ENCODE peak calls at places on chromosomes 11 and 22, in eight cellular contexts. F, T, L, Y, N, Q, E and S are unnamed samples.

GRCh38 chr11:117011541-117011908 is 86.7 kb downstream of the SIK3 start:
- DNase-seq in Q (no peak), N (no peak), F (no peak), Y (no peak), L (no peak), T (no peak), E (no peak), S (no peak)

GRCh38 chr22:22058649-22059475 is 76.3 kb upstream of the TOP3B start:
- DNase-seq in Q (no peak), E (no peak), T (no peak), N (no peak), L (no peak), Y (no peak), F (no peak), S (no peak)

GRCh38 chr11:19849107-19849789 is 136.6 kb downstream of the NAV2 start:
- DNase-seq in E (no peak), L (no peak), T (no peak), Y (no peak), F (no peak), Q (no peak), N (no peak), S (no peak)

GRCh38 chr22:31776231-31776630 is 22.4 kb downstream of the DEPDC5 start:
- DNase-seq in L (no peak), Q (no peak), T (no peak), Y (no peak), E (no peak), N (no peak), F (no peak), S (no peak)

GRCh38 chr11:91997178-91997577 is 227.4 kb upstream of the FAT3 start:
- DNase-seq in Q (no peak), E (no peak), L (no peak), F (no peak), N (no peak), T (no peak), Y (no peak), S (no peak)

GRCh38 chr11:118001494-118001971 is 15.3 kb downstream of the IL10RA start:
- DNase-seq in L (no peak), F (no peak), Q (no peak), T (peak; percentile 7), E (no peak), N (no peak), Y (no peak), S (no peak)

GRCh38 chr11:112525270-112525669 is 264.6 kb upstream of the PLET1 start:
- DNase-seq in T (no peak), Y (no peak), E (no peak), Q (peak; percentile 70), L (peak; percentile 73), F (no peak), N (peak; percentile 35), S (peak; percentile 45)

GRCh38 chr11:65298655-65299179 is 15.9 kb upstream of the CDC42EP2 start:
- DNase-seq in Q (peak; percentile 80), L (peak; percentile 86), Y (no peak), T (peak; percentile 90), E (no peak), F (no peak), N (no peak), S (no peak)

GRCh38 chr11:104337273-104337672 is 173.3 kb upstream of the PDGFD start:
- DNase-seq in T (no peak), L (no peak), N (peak; percentile 6), Y (no peak), E (no peak), Q (no peak), F (no peak), S (no peak)

GRCh38 chr11:69429716-69430491 is 51.6 kb upstream of the LINC01488 start:
- DNase-seq in F (peak; percentile 51), Q (no peak), E (no peak), T (no peak), N (no peak), L (no peak), Y (no peak), S (no peak)

GRCh38 chr11:33634291-33634834 is 66.3 kb downstream of the C11orf91 start:
- DNase-seq in T (no peak), Y (no peak), F (no peak), L (no peak), Q (no peak), N (peak; percentile 95), E (no peak), S (no peak)

GRCh38 chr11:44515085-44515484 is 50.4 kb upstream of the CD82 start:
- DNase-seq in Y (no peak), Q (no peak), T (no peak), F (no peak), E (no peak), N (no peak), L (no peak), S (no peak)

GRCh38 chr11:128894685-128895084 is 3.5 kb downstream of the KCNJ5 start:
- DNase-seq in N (no peak), Q (no peak), L (no peak), Y (no peak), E (no peak), F (peak; percentile 83), T (no peak), S (peak; percentile 74)
- H3K27ac ChIP-seq in N (no peak overlapping the region), Q (no peak overlapping the region), L (peak overlapping the region; percentile 74), Y (no peak overlapping the region), E (no peak overlapping the region), F (no peak overlapping the region), T (no peak overlapping the region), S (no peak overlapping the region)

DNA sequence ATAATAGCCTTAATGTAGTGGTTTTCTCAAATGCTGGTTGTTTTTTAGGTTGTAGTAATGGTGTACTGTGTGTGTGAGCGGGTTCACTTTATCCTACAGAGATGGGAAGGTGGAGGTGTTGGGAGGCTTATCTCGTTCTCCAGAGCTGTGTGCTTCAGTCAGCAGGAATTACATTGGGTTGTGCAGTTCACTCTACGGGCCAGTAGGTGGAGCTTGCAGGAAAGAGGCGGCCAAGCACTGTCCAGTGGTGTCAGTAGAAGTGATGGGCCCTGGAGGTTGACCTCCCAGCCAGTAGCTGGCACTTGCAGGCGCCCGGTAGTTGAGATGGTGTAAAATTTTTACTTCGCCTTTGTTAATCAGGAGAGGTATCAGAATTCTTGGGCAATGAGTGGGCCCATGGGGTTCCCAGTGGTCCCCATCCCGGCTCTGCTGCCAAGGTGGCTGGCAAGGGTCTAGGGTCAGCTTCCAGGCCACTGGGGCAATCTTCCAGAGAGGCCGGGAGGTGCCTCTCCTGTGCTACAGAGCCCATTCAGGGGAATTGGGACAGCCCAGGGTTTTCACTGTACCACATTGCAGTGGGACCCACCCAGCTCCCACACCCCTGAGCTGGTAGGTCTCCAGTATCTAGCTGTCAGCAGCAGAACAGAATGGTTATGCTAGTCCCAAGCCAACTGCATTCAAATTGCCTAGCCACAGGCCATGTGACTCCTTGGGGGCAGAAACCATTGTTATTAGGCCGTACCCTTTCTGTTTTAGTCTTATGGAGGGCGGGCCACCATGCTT is 43.8 kb downstream of the BIRC2 start:
- DNase-seq in Q (peak; percentile 78), Y (peak; percentile 41), N (peak; percentile 50), F (no peak), E (peak; percentile 58), T (no peak), L (no peak), S (peak; percentile 70)
- H3K27ac ChIP-seq in Q (no peak overlapping the region), Y (no peak overlapping the region), N (no peak overlapping the region), F (no peak overlapping the region), E (no peak overlapping the region), T (no peak overlapping the region), L (no peak overlapping the region), S (no peak overlapping the region)

GRCh38 chr11:84260862-84261261 is 974.7 kb upstream of the CCDC90B start:
- DNase-seq in F (no peak), N (no peak), Y (no peak), L (no peak), T (no peak), E (no peak), Q (no peak), S (no peak)
- H3K27ac ChIP-seq in F (no peak overlapping the region), N (no peak overlapping the region), Y (no peak overlapping the region), L (no peak overlapping the region), T (no peak overlapping the region), E (no peak overlapping the region), Q (no peak overlapping the region), S (no peak overlapping the region)

GRCh38 chr11:61775606-61776554 is 16.5 kb downstream of the TMEM258 start:
- DNase-seq in Y (no peak), T (no peak), L (no peak), F (no peak), Q (no peak), E (no peak), N (no peak), S (peak; percentile 59)

GRCh38 chr11:61776561-61777075 is 15.8 kb downstream of the TMEM258 start:
- DNase-seq in Q (no peak), T (no peak), L (no peak), N (peak; percentile 37), E (peak; percentile 57), F (peak; percentile 76), Y (peak; percentile 30), S (peak; percentile 51)

GRCh38 chr11:61773826-61774225 is 18.6 kb downstream of the TMEM258 start:
- DNase-seq in F (no peak), T (no peak), N (no peak), Y (no peak), E (no peak), L (no peak), Q (no peak), S (no peak)

GRCh38 chr11:61774441-61774840 is 18.0 kb downstream of the TMEM258 start:
- DNase-seq in N (no peak), F (no peak), E (no peak), Y (no peak), L (no peak), Q (no peak), T (no peak), S (no peak)

GRCh38 chr11:61775106-61775505 is 17.3 kb downstream of the TMEM258 start:
- DNase-seq in N (no peak), F (no peak), Q (no peak), Y (no peak), T (no peak), E (no peak), L (no peak), S (no peak)
- H3K27ac ChIP-seq in N (no peak overlapping the region), F (no peak overlapping the region), Q (no peak overlapping the region), Y (no peak overlapping the region), T (no peak overlapping the region), E (no peak overlapping the region), L (no peak overlapping the region), S (no peak overlapping the region)

DNA sequence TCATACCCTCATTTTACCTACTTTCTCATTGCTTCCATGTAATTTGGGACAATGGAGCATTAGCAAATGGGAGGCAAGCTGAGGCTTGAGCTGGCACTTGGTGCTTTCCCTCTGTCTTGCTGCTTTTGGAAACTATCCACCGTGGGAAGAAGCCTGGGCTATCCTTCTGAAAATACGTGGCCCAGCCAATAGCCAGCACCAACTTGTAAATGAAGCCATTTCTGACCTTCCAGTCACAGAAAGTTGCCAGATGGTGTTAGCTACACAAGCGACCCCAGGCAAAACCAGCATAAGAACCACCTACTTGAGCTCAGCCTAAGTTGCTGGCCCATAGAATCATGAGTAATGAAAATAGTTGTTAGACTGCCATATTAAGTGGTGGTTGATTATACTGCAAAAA is 18.5 kb upstream of the SPON1 start:
- DNase-seq in L (no peak), E (no peak), T (no peak), N (peak; percentile 69), Y (no peak), Q (no peak), F (no peak), S (no peak)
- H3K27ac ChIP-seq in L (no peak overlapping the region), E (no peak overlapping the region), T (no peak overlapping the region), N (no peak overlapping the region), Y (no peak overlapping the region), Q (no peak overlapping the region), F (no peak overlapping the region), S (no peak overlapping the region)

GRCh38 chr11:76030286-76030685 is 176.0 kb downstream of the WNT11 start:
- DNase-seq in E (no peak), F (no peak), N (peak; percentile 8), T (no peak), L (no peak), Y (no peak), Q (no peak), S (no peak)
- H3K27ac ChIP-seq in E (no peak overlapping the region), F (no peak overlapping the region), N (no peak overlapping the region), T (no peak overlapping the region), L (no peak overlapping the region), Y (no peak overlapping the region), Q (no peak overlapping the region), S (no peak overlapping the region)